ENCODE peak calls at places on chromosomes 2 and 18, in nine cellular contexts. M is A549; G is cardiac muscle cell; E is HAP-1; K is colonic mucosa; N is CD4-positive, CD25-positive, alpha-beta regulatory T cell; J is endothelial cell of umbilical vein; I is HepG2; C is K562. H is an unnamed sample. For H3K4me1 and H3K9me3, the result is how much of the 10 kb centered on the place peaks cover.

GRCh38 chr2:37365669-37366068 is 21.2 kb downstream of the QPCT start:
- DNase-seq in M (no peak), G (no peak), E (no peak), K (no peak), N (peak), J (no peak), I (no peak), C (no peak), H (no peak)

GRCh38 chr2:24831736-24832421 is 38.7 kb downstream of the CENPO start:
- DNase-seq in M (no peak), G (no peak), E (no peak), K (no peak), N (no peak), J (no peak), I (no peak), C (no peak), H (no peak)

GRCh38 chr2:65487404-65487803 is 55.0 kb upstream of the SPRED2 start:
- DNase-seq in M (no peak), G (no peak), E (no peak), K (no peak), N (no peak), J (no peak), I (no peak), C (no peak), H (peak)

GRCh38 chr2:162282765-162283425 is 35.6 kb downstream of the IFIH1 start:
- DNase-seq in M (no peak), G (no peak), E (no peak), K (no peak), N (no peak), J (no peak), I (no peak), C (no peak), H (no peak)

GRCh38 chr2:169664978-169665930 is 29.0 kb downstream of the CFAP210 start:
- DNase-seq in M (no peak), G (no peak), E (no peak), K (no peak), N (no peak), J (peak), I (no peak), C (peak), H (no peak)

GRCh38 chr2:39469807-39470206 is 32.7 kb upstream of the MAP4K3 start:
- DNase-seq in M (no peak), G (peak), E (no peak), K (peak), N (no peak), J (peak), I (peak), C (peak), H (no peak)

GRCh38 chr2:202671317-202672035 is 36.7 kb downstream of the FAM117B start:
- DNase-seq in M (no peak), G (no peak), E (no peak), K (no peak), N (no peak), J (no peak), I (no peak), C (no peak), H (no peak)

GRCh38 chr2:8285081-8285480 is 396.8 kb upstream of the ID2 start:
- DNase-seq in M (no peak), G (no peak), E (no peak), K (no peak), N (no peak), J (no peak), I (peak), C (peak), H (no peak)

GRCh38 chr2:189702071-189702470 is 27.6 kb downstream of the ANKAR start:
- DNase-seq in M (no peak), G (no peak), E (no peak), K (no peak), N (peak), J (peak), I (peak), C (peak), H (no peak)

DNA sequence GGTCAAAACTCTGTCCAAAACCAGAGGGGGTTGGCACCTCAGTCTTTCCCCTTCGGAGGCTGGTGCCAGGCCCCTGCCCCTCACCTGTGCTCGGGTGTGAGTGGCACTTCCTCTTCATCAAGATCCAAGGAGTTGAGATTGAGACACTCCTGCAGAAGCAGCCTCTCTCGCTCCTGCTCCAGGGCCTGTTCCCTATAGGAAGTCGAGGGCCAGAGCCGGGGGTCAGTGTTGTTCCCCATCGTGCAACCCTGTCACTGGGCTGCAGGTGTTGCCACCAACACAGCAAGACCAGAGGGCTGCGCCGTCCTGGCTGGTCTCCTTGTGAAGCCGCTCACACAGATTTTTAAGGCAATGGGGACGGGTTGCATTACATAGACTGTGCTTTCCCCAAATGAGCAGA is 18.9 kb downstream of the FAM178B start:
- DNase-seq in M (no peak), G (no peak), E (no peak), K (no peak), N (no peak), J (no peak), I (no peak), C (no peak), H (no peak)
- H3K4me1 ChIP-seq in M (under half), G (under half), E (under half), K (under half), N (under half), J (under half), I (under half), C (under half), H (under half)

GRCh38 chr18:70649683-70650082 is 360.8 kb downstream of the SOCS6 start:
- DNase-seq in M (no peak), G (no peak), E (no peak), K (no peak), N (no peak), J (no peak), I (no peak), C (no peak), H (no peak)
- H3K9me3 ChIP-seq in M (under half), G (under half), E (under half), K (under half), N (under half), J (under half), I (under half), C (under half), H (under half)

DNA sequence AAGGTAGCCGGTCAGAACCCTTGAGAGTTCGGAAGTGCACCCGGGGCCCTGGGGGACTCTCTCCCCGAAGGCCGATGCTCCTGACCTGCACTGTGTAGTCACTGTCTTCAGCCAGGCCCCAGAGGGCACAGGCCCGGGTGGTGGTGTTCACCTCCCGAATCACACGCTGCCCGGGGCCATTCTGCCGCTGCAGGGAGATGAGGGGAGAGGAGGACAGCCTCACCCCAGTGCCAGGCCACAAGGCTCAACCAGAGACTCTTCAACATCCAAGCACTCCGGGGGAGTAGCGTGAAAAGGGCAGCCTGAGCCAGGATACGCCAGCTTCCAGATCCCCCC is 1.1 kb downstream of the FNDC4 start:
- DNase-seq in M (no peak), G (no peak), E (no peak), K (no peak), N (no peak), J (no peak), I (no peak), C (no peak), H (no peak)
- H3K4me3 ChIP-seq in M (no peak), G (no peak), E (no peak), K (no peak), N (no peak), J (no peak), I (peak), C (no peak), H (no peak)

GRCh38 chr2:208413931-208414330 is 7.3 kb downstream of the PTH2R start:
- DNase-seq in M (no peak), G (no peak), E (no peak), K (no peak), N (no peak), J (no peak), I (no peak), C (no peak), H (no peak)
- H3K4me1 ChIP-seq in M (under half), G (under half), E (under half), K (under half), N (under half), J (under half), I (under half), C (under half), H (under half)

DNA sequence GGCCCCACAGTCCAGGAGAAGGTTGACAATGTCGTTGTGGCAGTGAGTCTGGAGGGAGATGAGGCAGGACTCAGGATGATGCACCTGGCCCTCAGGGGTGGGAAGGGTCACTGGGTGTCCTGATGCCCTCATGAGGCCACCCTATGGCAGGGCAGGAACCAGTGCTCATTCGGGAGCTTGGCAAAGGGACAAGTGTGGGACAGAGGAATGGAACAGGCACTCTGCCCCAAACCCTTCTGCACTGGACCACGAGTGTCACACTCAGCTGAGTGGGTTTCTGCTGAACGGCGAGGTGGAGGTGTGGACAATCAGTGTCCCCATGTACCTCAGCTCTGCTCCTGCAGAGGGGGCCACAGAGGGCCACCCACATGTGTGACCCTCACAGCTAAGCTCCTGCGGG is 32.0 kb downstream of the ANKMY1 start:
- DNase-seq in M (no peak), G (no peak), E (no peak), K (no peak), N (no peak), J (no peak), I (no peak), C (no peak), H (no peak)
- H3K9me3 ChIP-seq in M (under half), G (under half), E (under half), K (under half), N (under half), J (under half), I (under half), C (under half), H (under half)

DNA sequence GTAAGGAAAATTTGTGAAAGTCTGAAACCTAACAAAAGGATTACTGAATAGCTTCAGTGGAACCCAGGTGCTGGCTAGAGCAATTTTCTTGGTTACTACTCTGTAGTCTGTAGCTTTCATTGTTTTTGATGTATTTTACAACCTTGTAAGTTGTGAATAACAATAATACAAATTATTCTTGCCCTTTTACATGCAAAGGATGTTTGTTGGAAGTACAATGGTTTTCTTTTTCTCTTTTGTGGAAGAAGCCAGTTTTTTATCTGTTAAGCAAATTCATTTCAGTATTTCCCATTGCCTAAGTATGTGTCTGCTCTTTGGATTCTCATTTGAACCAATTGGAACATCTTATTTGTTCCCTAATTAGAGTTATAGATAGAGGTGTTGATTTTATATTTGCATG is 10.3 kb downstream of the LCLAT1 start:
- DNase-seq in M (no peak), G (no peak), E (peak), K (no peak), N (no peak), J (no peak), I (no peak), C (no peak), H (no peak)
- H3K4me3 ChIP-seq in M (no peak), G (no peak), E (no peak), K (no peak), N (no peak), J (no peak), I (no peak), C (no peak), H (no peak)

GRCh38 chr2:55049794-55050132 is 488 bp downstream of the RTN4 start:
- DNase-seq in M (no peak), G (peak), E (no peak), K (no peak), N (no peak), J (no peak), I (no peak), C (no peak), H (no peak)
- H3K4me1 ChIP-seq in M (under half), G (under half), E (under half), K (under half), N (half or more), J (under half), I (under half), C (under half), H (under half)

GRCh38 chr18:46867471-46868170 is 49.7 kb downstream of the PIAS2 start:
- DNase-seq in M (no peak), G (no peak), E (peak), K (no peak), N (no peak), J (no peak), I (no peak), C (no peak), H (no peak)

GRCh38 chr18:46866524-46866923 is 50.8 kb downstream of the PIAS2 start:
- DNase-seq in M (no peak), G (no peak), E (peak), K (no peak), N (no peak), J (peak), I (no peak), C (peak), H (no peak)

GRCh38 chr18:46868171-46868921 is 49.0 kb downstream of the PIAS2 start:
- DNase-seq in M (no peak), G (no peak), E (peak), K (no peak), N (no peak), J (no peak), I (no peak), C (no peak), H (no peak)
- H3K9me3 ChIP-seq in M (under half), G (under half), E (under half), K (under half), N (under half), J (under half), I (under half), C (under half), H (under half)

H was measured in lung.